ENCODE peak calls at places on chromosome 14, in five cellular contexts. R, J, D, L and K are unnamed samples.

GRCh38 chr14:30808576-30808975 is 65.8 kb upstream of the COCH start:
- DNase-seq in R (no peak), J (no peak), D (no peak), L (no peak), K (no peak)

GRCh38 chr14:103624860-103625259 is 4.2 kb upstream of the KLC1 start:
- DNase-seq in R (peak; percentile 63), J (peak; percentile 51), D (peak; percentile 91), L (peak; percentile 56), K (peak; percentile 94)

GRCh38 chr14:35341454-35342159 is 49.4 kb downstream of the PSMA6 start:
- DNase-seq in R (peak; percentile 95), J (peak; percentile 57), D (peak; percentile 95), L (peak; percentile 45), K (peak; percentile 98)

GRCh38 chr14:80987235-80988032 is 32.0 kb downstream of the TSHR start:
- DNase-seq in R (peak; percentile 63), J (peak; percentile 95), D (no peak), L (peak; percentile 76), K (peak; percentile 57)

GRCh38 chr14:93749081-93749430 is 39.2 kb downstream of the PRIMA1 start:
- DNase-seq in R (no peak), J (no peak), D (no peak), L (no peak), K (no peak)

GRCh38 chr14:65449647-65450046 is 37.1 kb downstream of the FUT8 start:
- DNase-seq in R (no peak), J (no peak), D (no peak), L (no peak), K (no peak)

GRCh38 chr14:38254565-38255407 is 1.1 kb downstream of the CLEC14A start:
- DNase-seq in R (peak; percentile 13), J (no peak), D (no peak), L (no peak), K (peak; percentile 42)

GRCh38 chr14:40139657-40140056 is 707.4 kb upstream of the FBXO33 start:
- DNase-seq in R (no peak), J (no peak), D (no peak), L (no peak), K (no peak)

GRCh38 chr14:59321184-59321952 is 132.9 kb downstream of the DAAM1 start:
- DNase-seq in R (no peak), J (no peak), D (no peak), L (no peak), K (no peak)

GRCh38 chr14:102911991-102912761 is 10.3 kb upstream of the AMN start:
- DNase-seq in R (no peak), J (no peak), D (peak; percentile 47), L (no peak), K (peak; percentile 41)

GRCh38 chr14:50935126-50936090 is 8.9 kb downstream of the PYGL start:
- DNase-seq in R (no peak), J (no peak), D (no peak), L (no peak), K (no peak)

GRCh38 chr14:104306450-104307040 is 168.2 kb downstream of the KIF26A start:
- DNase-seq in R (no peak), J (no peak), D (peak; percentile 53), L (no peak), K (peak; percentile 24)

GRCh38 chr14:100573009-100573756 is 14.0 kb downstream of the BEGAIN start:
- DNase-seq in R (no peak), J (no peak), D (peak; percentile 39), L (no peak), K (no peak)

GRCh38 chr14:104956290-104956890 is 21.8 kb downstream of the AHNAK2 start:
- DNase-seq in R (no peak), J (no peak), D (no peak), L (no peak), K (no peak)

GRCh38 chr14:95346820-95347219 is 27.1 kb upstream of the CLMN start:
- DNase-seq in R (no peak), J (no peak), D (no peak), L (no peak), K (no peak)

GRCh38 chr14:60646202-60646886 is 2.9 kb downstream of the SIX1 start:
- DNase-seq in R (no peak), J (no peak), D (no peak), L (no peak), K (no peak)

GRCh38 chr14:45287609-45288008 is 34.6 kb upstream of the MIS18BP1 start:
- DNase-seq in R (no peak), J (no peak), D (no peak), L (no peak), K (no peak)

GRCh38 chr14:67571275-67571990 is 28.6 kb downstream of the PIGH start:
- DNase-seq in R (peak; percentile 64), J (peak; percentile 92), D (no peak), L (peak; percentile 26), K (peak; percentile 76)

GRCh38 chr14:73761621-73762355 is 47.6 kb upstream of the PNMA1 start:
- DNase-seq in R (no peak), J (peak; percentile 71), D (no peak), L (no peak), K (no peak)
- H3K4me1 ChIP-seq in R (peaks cover 89% of the 10 kb centered on the region), J (peaks cover 88% of the 10 kb centered on the region), D (peaks cover 67% of the 10 kb centered on the region), L (peaks cover 20% of the 10 kb centered on the region), K (no peaks in the 10 kb centered on the region)

GRCh38 chr14:55436530-55436929 is 3.9 kb downstream of the TBPL2 start:
- DNase-seq in R (no peak), J (no peak), D (no peak), L (no peak), K (no peak)

GRCh38 chr14:55441286-55441685 is 870 bp upstream of the TBPL2 start:
- DNase-seq in R (no peak), J (no peak), D (no peak), L (no peak), K (no peak)

GRCh38 chr14:55438066-55438683 is 2.2 kb downstream of the TBPL2 start:
- DNase-seq in R (peak; percentile 20), J (peak; percentile 82), D (no peak), L (peak; percentile 57), K (no peak)

GRCh38 chr14:55434805-55435174 is 5.6 kb downstream of the TBPL2 start:
- DNase-seq in R (no peak), J (no peak), D (no peak), L (no peak), K (no peak)

GRCh38 chr14:55440385-55440784 is at the start of gene TBPL2:
- DNase-seq in R (no peak), J (no peak), D (no peak), L (no peak), K (no peak)
- H3K4me3 ChIP-seq in R (no peak within 1 kb of the TSS), J (no peak within 1 kb of the TSS), D (no peak within 1 kb of the TSS), L (no peak within 1 kb of the TSS), K (no peak within 1 kb of the TSS)

DNA sequence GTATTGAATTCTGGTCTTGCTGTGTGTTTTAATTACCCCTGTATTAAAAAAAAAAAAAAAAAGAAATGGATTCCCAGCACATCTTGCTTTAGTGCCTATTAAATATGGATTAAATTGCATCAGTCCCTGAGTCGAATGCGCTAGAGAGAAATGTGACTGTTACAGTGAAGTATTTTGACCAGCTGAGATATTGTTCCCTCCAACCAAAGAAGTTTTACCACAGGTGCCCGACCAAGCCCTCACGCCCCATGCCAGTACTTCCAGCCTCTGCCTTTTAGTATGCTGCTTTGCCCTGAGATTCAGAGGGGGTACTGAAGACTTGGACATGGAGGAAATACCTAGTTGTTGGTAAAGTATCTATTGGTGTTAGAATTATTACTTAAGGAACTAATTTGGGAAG is 159.7 kb downstream of the TTLL5 start:
- DNase-seq in R (no peak), J (no peak), D (no peak), L (no peak), K (no peak)
- H3K27ac ChIP-seq in R (no peak overlapping the region), J (no peak overlapping the region), D (peak overlapping the region; percentile 89), L (no peak overlapping the region), K (no peak overlapping the region)

DNA sequence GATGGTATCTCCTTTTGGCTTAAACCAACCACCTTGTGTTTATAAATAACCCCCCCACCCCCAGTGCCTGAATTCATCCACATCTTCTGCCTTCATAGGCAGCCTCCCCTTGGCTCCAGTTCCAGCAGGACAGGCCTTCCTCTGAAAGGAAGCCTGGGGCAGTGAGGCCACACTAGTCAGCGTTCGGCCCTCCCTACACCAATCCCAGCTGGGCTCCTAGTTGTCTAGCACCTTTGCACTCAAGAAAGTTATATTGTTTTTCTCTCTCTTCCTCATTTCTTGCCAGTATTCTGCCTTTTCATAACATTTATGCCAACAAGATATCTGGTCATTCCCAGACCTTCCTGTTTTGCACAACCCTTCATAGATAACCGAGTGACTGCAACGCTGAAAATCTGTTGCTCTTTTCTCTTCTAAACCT is 73.1 kb upstream of the ACTN1 start:
- DNase-seq in R (no peak), J (no peak), D (no peak), L (no peak), K (no peak)
- H3K4me1 ChIP-seq in R (peaks cover 70% of the 10 kb centered on the region), J (peaks cover 32% of the 10 kb centered on the region), D (peaks cover 12% of the 10 kb centered on the region), L (no peaks in the 10 kb centered on the region), K (peaks cover 6% of the 10 kb centered on the region)